ENCODE peak calls at places on chromosomes 11 and 22, in four cellular contexts. A, B, K and V are unnamed samples.

GRCh38 chr11:47569646-47570045 is 4.2 kb downstream of the PTPMT1 start:
- DNase-seq in K (no peak), A (no peak), B (no peak), V (no peak)

GRCh38 chr22:47110817-47111443 is 348.5 kb downstream of the TBC1D22A start:
- DNase-seq in B (no peak), K (no peak), A (no peak), V (no peak)

GRCh38 chr11:19110290-19110689 is 6.7 kb upstream of the ZDHHC13 start:
- DNase-seq in A (no peak), B (no peak), K (no peak), V (no peak)

GRCh38 chr11:124394408-124394807 is 4.4 kb downstream of the OR8B3 start:
- DNase-seq in K (no peak), A (no peak), B (no peak), V (no peak)

GRCh38 chr22:47169801-47170140 is 407.3 kb downstream of the TBC1D22A start:
- DNase-seq in B (no peak), A (no peak), K (no peak), V (no peak)

GRCh38 chr11:22471405-22471804 is 133.2 kb downstream of the SLC17A6 start:
- DNase-seq in K (no peak), A (no peak), B (no peak), V (no peak)

GRCh38 chr11:73308963-73309960 is 1.2 kb downstream of the ARHGEF17 start:
- DNase-seq in K (no peak), A (peak), B (no peak), V (peak)

GRCh38 chr11:70371241-70371640 is 27.1 kb upstream of the CTTN start:
- DNase-seq in A (no peak), B (no peak), K (no peak), V (no peak)

GRCh38 chr11:31786996-31787685 is 24.0 kb downstream of the PAX6 start:
- DNase-seq in K (no peak), B (no peak), A (no peak), V (no peak)

GRCh38 chr11:76615950-76616349 is 54.6 kb downstream of the LRRC32 start:
- DNase-seq in B (no peak), K (no peak), A (no peak), V (no peak)

GRCh38 chr22:41415554-41415953 is 31.0 kb downstream of the TOB2 start:
- DNase-seq in B (no peak), A (no peak), K (no peak), V (no peak)

GRCh38 chr11:86740628-86741488 is 59.5 kb upstream of the PRSS23 start:
- DNase-seq in A (peak), K (no peak), B (peak), V (peak)

GRCh38 chr11:118527109-118527508 is at the start of gene TTC36:
- DNase-seq in A (no peak), B (no peak), K (no peak), V (no peak)

GRCh38 chr11:77170107-77170506 is 42.1 kb downstream of the MYO7A start:
- DNase-seq in B (peak), K (no peak), A (no peak), V (peak)

GRCh38 chr22:27399161-27399560 is 402.4 kb downstream of the MN1 start:
- DNase-seq in A (no peak), K (no peak), B (no peak), V (no peak)

GRCh38 chr11:35029979-35030378 is 109.0 kb upstream of the CD44 start:
- DNase-seq in A (no peak), B (no peak), K (peak), V (peak)

GRCh38 chr11:45102810-45103621 is 43.4 kb upstream of the PRDM11 start:
- DNase-seq in A (peak), B (no peak), K (peak), V (peak)

GRCh38 chr11:116339306-116339705 is 433.5 kb downstream of the BUD13 start:
- DNase-seq in A (peak), K (no peak), B (no peak), V (no peak)

GRCh38 chr11:102914238-102915043 is 39.7 kb upstream of the MMP12 start:
- DNase-seq in K (no peak), B (peak), A (peak), V (peak)

GRCh38 chr11:118834428-118835028 is 43.6 kb upstream of the DDX6 start:
- DNase-seq in K (no peak), B (no peak), A (no peak), V (no peak)

GRCh38 chr11:9615031-9615451 is 41.6 kb downstream of the WEE1 start:
- DNase-seq in B (no peak), A (no peak), K (peak), V (no peak)

GRCh38 chr11:130653838-130654601 is 205.6 kb downstream of the ADAMTS15 start:
- DNase-seq in B (no peak), K (no peak), A (no peak), V (no peak)

GRCh38 chr11:123063396-123064267 is 1.7 kb upstream of the HSPA8 start:
- DNase-seq in B (no peak), K (no peak), A (peak), V (peak)

GRCh38 chr11:35303596-35304392 is 115.6 kb downstream of the SLC1A2 start:
- DNase-seq in B (no peak), A (peak), K (no peak), V (no peak)

GRCh38 chr11:8698917-8699441 is 16.4 kb downstream of the RPL27A start:
- DNase-seq in B (no peak), A (no peak), K (no peak), V (no peak)

DNA sequence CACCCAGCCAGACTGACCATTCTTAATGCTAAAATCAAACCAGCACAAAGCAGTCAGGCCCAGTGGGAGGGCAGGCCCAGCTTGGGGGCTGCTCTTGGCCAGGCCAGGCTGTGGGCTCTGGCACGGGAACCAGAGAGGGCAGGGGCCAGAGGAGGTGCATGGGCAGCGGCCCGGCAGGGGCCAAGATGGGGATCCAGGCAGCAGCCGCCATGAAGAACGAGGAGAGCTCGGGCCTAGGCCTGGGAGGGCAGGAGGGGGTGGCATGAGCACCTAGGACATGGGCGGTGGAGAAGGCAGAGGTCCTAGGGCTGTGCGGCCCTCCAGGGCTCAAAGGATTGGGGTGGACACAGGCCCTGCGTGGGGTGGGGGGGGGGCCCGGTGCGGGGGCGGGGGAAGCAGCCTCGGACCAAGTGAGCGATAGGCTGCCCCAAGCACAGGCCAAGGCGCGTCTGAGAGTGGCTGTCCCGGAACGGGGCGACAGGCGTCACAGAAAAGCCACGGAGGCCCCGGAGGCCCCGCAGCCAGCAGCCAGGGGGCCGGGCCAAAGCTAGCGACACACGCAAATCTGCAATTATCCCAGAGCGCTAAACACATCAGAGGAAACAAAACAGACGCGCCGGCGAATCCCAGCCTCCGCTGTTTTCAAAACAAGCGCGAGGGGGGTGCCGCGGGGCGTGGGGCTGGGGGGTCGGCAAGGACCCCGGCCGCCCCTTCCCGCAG is 8.3 kb downstream of the PLXNB2 start:
- DNase-seq in K (no peak), B (no peak), A (no peak), V (no peak)
- TF ChIP-seq YY1 in K (no peak), B (no peak), A (no peak), V (no peak)

GRCh38 chr11:126114486-126115252 is 52.0 kb upstream of the CDON start:
- DNase-seq in A (no peak), B (no peak), K (no peak), V (no peak)

GRCh38 chr11:126115253-126115540 is 52.5 kb upstream of the CDON start:
- DNase-seq in B (no peak), K (no peak), A (no peak), V (no peak)

GRCh38 chr11:126113963-126114362 is 51.3 kb upstream of the CDON start:
- DNase-seq in B (no peak), A (no peak), K (no peak), V (no peak)

GRCh38 chr11:126113515-126113957 is 50.9 kb upstream of the CDON start:
- DNase-seq in K (no peak), B (no peak), A (peak), V (no peak)

GRCh38 chr11:126115820-126116319 is 53.2 kb upstream of the CDON start:
- DNase-seq in K (no peak), A (peak), B (no peak), V (no peak)
- TF ChIP-seq SUZ12 in K (no peak), A (no peak), B (no peak), V (no peak)

GRCh38 chr11:61888590-61888989 is 2.8 kb downstream of the FADS3 start:
- DNase-seq in A (no peak), B (no peak), K (no peak), V (no peak)
- H3K9ac ChIP-seq in A (no peak), B (no peak), K (no peak), V (no peak)

DNA sequence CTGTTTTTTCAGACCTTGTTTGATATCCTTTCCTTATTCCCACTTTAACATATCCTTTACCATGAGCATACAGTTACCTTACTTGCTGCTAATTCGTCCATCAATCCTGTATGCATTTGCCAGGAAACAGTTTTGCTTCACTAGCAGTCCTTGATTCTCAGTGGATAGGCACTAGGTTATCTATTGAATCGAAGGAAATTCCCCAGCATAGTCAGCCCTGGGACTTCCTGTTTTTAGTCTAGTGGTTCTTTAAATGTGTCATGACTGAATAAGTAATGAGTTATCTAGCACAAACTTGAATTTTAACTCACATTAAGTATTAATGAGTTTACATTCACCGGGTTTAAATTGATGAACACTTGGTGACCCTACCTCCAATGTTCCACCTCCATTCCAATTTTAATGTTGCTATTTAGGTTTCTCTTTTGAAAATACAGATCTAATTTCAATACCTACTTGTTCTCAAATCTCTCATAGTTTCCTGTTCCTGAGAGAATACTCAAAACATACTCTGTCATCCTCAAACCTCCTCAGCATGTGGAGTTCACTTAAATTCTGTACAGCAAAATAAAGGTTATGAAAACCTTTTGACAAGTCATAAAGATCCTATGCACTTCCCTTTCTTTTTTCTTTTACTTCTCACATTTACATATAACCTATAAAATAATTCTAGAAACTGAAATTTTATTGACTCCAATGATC is 1375.1 kb upstream of the TENM4 start:
- DNase-seq in B (no peak), A (no peak), K (peak), V (no peak)
- TF ChIP-seq YY1 in B (no peak), A (no peak), K (no peak), V (no peak)

DNA sequence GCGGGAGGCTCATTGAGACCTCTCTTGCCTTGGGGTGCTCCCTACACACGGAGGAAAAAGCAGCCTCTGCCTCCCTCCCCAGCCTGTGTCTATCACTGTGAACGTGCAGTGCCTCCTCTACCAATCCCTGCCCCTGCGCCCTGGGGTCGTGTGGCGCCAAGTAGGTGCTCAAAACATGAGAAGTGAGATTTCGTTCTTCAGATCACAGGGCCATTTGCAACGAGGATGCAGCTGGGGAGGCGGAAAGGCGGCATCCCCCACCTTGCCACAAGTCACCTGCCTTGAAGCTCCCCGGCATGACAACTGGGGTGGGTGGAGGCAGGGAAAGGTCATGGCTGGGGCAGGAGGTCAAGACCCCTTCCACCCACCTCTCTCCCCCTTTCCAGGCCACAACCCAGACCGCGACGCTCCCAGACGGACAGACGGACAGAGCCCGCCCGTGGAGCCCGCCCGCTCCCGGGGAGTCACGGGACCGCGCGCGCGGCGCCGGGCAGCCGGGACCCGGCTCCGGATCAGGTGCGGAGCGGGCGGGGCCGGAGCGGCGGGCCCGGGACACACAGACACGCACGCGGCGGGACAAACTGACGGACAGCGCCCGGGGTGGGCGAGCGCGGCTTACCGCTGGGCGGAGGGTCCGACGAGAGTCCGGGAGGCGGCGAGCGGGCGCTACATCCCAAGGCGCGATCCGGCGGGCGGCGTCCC is 487 bp downstream of the KCNJ4 start:
- DNase-seq in B (no peak), A (no peak), K (no peak), V (no peak)
- TF ChIP-seq SUZ12 in B (peak), A (no peak), K (peak), V (no peak)

GRCh38 chr11:78607691-78608090 is 33.0 kb upstream of the NARS2 start:
- DNase-seq in K (no peak), B (no peak), A (no peak), V (no peak)

GRCh38 chr11:78615724-78616123 is 41.1 kb upstream of the NARS2 start:
- DNase-seq in K (no peak), B (no peak), A (peak), V (no peak)

DNA sequence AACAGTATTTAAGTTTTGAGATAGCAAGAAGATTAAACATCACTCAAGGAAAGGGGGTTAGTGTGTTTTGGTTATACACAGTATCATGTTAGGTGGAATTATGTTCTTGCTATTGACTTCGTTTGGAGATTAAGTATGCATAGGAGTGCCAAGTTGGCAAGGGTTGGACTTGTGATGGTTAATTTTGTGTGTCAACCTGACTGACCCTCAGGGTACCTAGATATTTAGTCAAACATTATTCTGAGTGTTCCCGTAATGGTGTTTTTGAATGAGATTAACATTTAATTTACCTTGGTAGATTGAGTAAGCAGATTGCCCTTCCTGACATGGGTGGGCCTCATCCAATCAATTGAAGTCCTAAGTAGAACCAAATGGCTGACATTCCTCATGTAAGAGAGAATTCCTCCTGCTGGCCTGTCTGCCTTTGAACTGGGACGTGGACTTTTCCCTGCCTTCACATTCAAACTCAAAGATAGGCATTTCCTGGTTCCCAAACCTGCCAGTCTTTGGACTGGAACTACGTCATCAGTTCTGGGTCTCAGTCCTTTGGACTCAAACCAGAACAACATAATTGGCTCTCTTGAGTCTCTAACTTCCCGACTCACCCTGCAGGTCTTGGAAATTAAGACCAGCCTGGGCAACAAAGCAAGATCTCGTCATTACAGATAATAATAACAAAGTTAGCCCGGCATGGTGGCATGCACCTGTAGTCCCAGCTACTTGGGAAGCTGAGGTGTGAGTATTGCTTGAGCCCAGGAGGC is 38.6 kb upstream of the NARS2 start:
- DNase-seq in K (no peak), A (peak), B (no peak), V (no peak)
- H3K9ac ChIP-seq in K (no peak), A (peak), B (no peak), V (no peak)